ENCODE peak calls at places on chromosomes 1 and 21, in ten cellular contexts. One of them, this sample, is unnamed.

GRCh38 chr1:246647113-246647512 is 77.1 kb upstream of the SCCPDH start:
- DNase-seq in ELR: peak
- DNase-seq in GM23248: peak
- DNase-seq in tibial nerve: peak
- DNase-seq in activated naive CD4-positive, alpha-beta T cell treated with Interleukin-2 at 50 U/mL for 16 hours: no peak
- DNase-seq in activated T-cell treated with anti-CD3 and anti-CD28 coated beads for 4 hours: no peak
- DNase-seq in MCF 10A: no peak
- DNase-seq in NCI-H524: peak
- DNase-seq in myocyte: peak
- DNase-seq in NCI-H187: no peak
- DNase-seq in this sample: peak

GRCh38 chr1:16249838-16250241 is 12.9 kb upstream of the CPLANE2 start:
- DNase-seq in ELR: no peak
- DNase-seq in GM23248: peak
- DNase-seq in tibial nerve: peak
- DNase-seq in activated naive CD4-positive, alpha-beta T cell treated with Interleukin-2 at 50 U/mL for 16 hours: no peak
- DNase-seq in activated T-cell treated with anti-CD3 and anti-CD28 coated beads for 4 hours: no peak
- DNase-seq in MCF 10A: peak
- DNase-seq in NCI-H524: no peak
- DNase-seq in myocyte: peak
- DNase-seq in NCI-H187: no peak
- DNase-seq in this sample: no peak

GRCh38 chr1:8122160-8122476 is 96.0 kb upstream of the ERRFI1 start:
- DNase-seq in ELR: peak
- DNase-seq in GM23248: no peak
- DNase-seq in tibial nerve: no peak
- DNase-seq in activated naive CD4-positive, alpha-beta T cell treated with Interleukin-2 at 50 U/mL for 16 hours: no peak
- DNase-seq in activated T-cell treated with anti-CD3 and anti-CD28 coated beads for 4 hours: peak
- DNase-seq in MCF 10A: no peak
- DNase-seq in NCI-H524: no peak
- DNase-seq in myocyte: no peak
- DNase-seq in NCI-H187: no peak
- DNase-seq in this sample: no peak

GRCh38 chr1:201212056-201212455 is 21.4 kb downstream of the IGFN1 start:
- DNase-seq in ELR: no peak
- DNase-seq in GM23248: no peak
- DNase-seq in tibial nerve: no peak
- DNase-seq in activated naive CD4-positive, alpha-beta T cell treated with Interleukin-2 at 50 U/mL for 16 hours: no peak
- DNase-seq in activated T-cell treated with anti-CD3 and anti-CD28 coated beads for 4 hours: no peak
- DNase-seq in MCF 10A: no peak
- DNase-seq in NCI-H524: no peak
- DNase-seq in myocyte: no peak
- DNase-seq in NCI-H187: no peak
- DNase-seq in this sample: no peak

GRCh38 chr1:56362994-56363770 is 216.2 kb downstream of the PLPP3 start:
- DNase-seq in ELR: no peak
- DNase-seq in GM23248: no peak
- DNase-seq in tibial nerve: no peak
- DNase-seq in activated naive CD4-positive, alpha-beta T cell treated with Interleukin-2 at 50 U/mL for 16 hours: no peak
- DNase-seq in activated T-cell treated with anti-CD3 and anti-CD28 coated beads for 4 hours: no peak
- DNase-seq in MCF 10A: peak
- DNase-seq in NCI-H524: no peak
- DNase-seq in myocyte: no peak
- DNase-seq in NCI-H187: no peak
- DNase-seq in this sample: no peak

GRCh38 chr1:205189162-205189561 is 22.3 kb downstream of the DSTYK start:
- DNase-seq in ELR: no peak
- DNase-seq in GM23248: no peak
- DNase-seq in tibial nerve: no peak
- DNase-seq in activated naive CD4-positive, alpha-beta T cell treated with Interleukin-2 at 50 U/mL for 16 hours: no peak
- DNase-seq in activated T-cell treated with anti-CD3 and anti-CD28 coated beads for 4 hours: no peak
- DNase-seq in MCF 10A: no peak
- DNase-seq in NCI-H524: no peak
- DNase-seq in myocyte: no peak
- DNase-seq in NCI-H187: no peak
- DNase-seq in this sample: no peak

GRCh38 chr1:209207701-209208286 is 375.7 kb upstream of the CAMK1G start:
- DNase-seq in ELR: peak
- DNase-seq in GM23248: peak
- DNase-seq in tibial nerve: peak
- DNase-seq in activated naive CD4-positive, alpha-beta T cell treated with Interleukin-2 at 50 U/mL for 16 hours: no peak
- DNase-seq in activated T-cell treated with anti-CD3 and anti-CD28 coated beads for 4 hours: no peak
- DNase-seq in MCF 10A: peak
- DNase-seq in NCI-H524: peak
- DNase-seq in myocyte: peak
- DNase-seq in NCI-H187: no peak
- DNase-seq in this sample: no peak

GRCh38 chr21:33293136-33293535 is 27.0 kb downstream of the IL10RB start:
- DNase-seq in ELR: no peak
- DNase-seq in GM23248: no peak
- DNase-seq in tibial nerve: no peak
- DNase-seq in activated naive CD4-positive, alpha-beta T cell treated with Interleukin-2 at 50 U/mL for 16 hours: no peak
- DNase-seq in activated T-cell treated with anti-CD3 and anti-CD28 coated beads for 4 hours: no peak
- DNase-seq in MCF 10A: no peak
- DNase-seq in NCI-H524: no peak
- DNase-seq in myocyte: no peak
- DNase-seq in NCI-H187: no peak
- DNase-seq in this sample: no peak

GRCh38 chr1:86906419-86906818 is 7.5 kb downstream of the SELENOF start:
- DNase-seq in ELR: no peak
- DNase-seq in GM23248: no peak
- DNase-seq in tibial nerve: no peak
- DNase-seq in activated naive CD4-positive, alpha-beta T cell treated with Interleukin-2 at 50 U/mL for 16 hours: no peak
- DNase-seq in activated T-cell treated with anti-CD3 and anti-CD28 coated beads for 4 hours: no peak
- DNase-seq in MCF 10A: no peak
- DNase-seq in NCI-H524: no peak
- DNase-seq in myocyte: no peak
- DNase-seq in NCI-H187: no peak
- DNase-seq in this sample: no peak

GRCh38 chr1:154405762-154406571 is 824 bp downstream of the IL6R start:
- DNase-seq in ELR: peak
- DNase-seq in GM23248: peak
- DNase-seq in tibial nerve: peak
- DNase-seq in activated naive CD4-positive, alpha-beta T cell treated with Interleukin-2 at 50 U/mL for 16 hours: peak
- DNase-seq in activated T-cell treated with anti-CD3 and anti-CD28 coated beads for 4 hours: peak
- DNase-seq in MCF 10A: peak
- DNase-seq in NCI-H524: peak
- DNase-seq in myocyte: peak
- DNase-seq in NCI-H187: no peak
- DNase-seq in this sample: no peak

GRCh38 chr1:9202240-9202870 is 32.2 kb upstream of the H6PD start:
- DNase-seq in ELR: peak
- DNase-seq in GM23248: peak
- DNase-seq in tibial nerve: no peak
- DNase-seq in activated naive CD4-positive, alpha-beta T cell treated with Interleukin-2 at 50 U/mL for 16 hours: no peak
- DNase-seq in activated T-cell treated with anti-CD3 and anti-CD28 coated beads for 4 hours: no peak
- DNase-seq in MCF 10A: no peak
- DNase-seq in NCI-H524: no peak
- DNase-seq in myocyte: no peak
- DNase-seq in NCI-H187: no peak
- DNase-seq in this sample: no peak

This sample was measured in brain pericyte.